ENCODE peak calls at places on chromosomes 1 and 21, in six cellular contexts. One of them, this sample, is unnamed.
A peak's percentile ranks its signal among the peaks of the same experiment; 100 is the strongest.

GRCh38 chr21:45302082-45303061 is 14.7 kb upstream of the POFUT2 start:
- DNase-seq in breast epithelium: no peak
- DNase-seq in suprapubic skin: no peak
- DNase-seq in upper lobe of right lung: peak; percentile 73
- DNase-seq in uterus: peak; percentile 79
- DNase-seq in A549: no peak
- DNase-seq in this sample: peak; percentile 92

GRCh38 chr1:10888791-10889627 is 92.6 kb upstream of the CASZ1 start:
- DNase-seq in upper lobe of right lung: no peak
- DNase-seq in suprapubic skin: no peak
- DNase-seq in breast epithelium: no peak
- DNase-seq in A549: no peak
- DNase-seq in uterus: no peak
- DNase-seq in this sample: no peak

GRCh38 chr1:35726814-35727433 is 8.2 kb upstream of the C1orf216 start:
- DNase-seq in breast epithelium: no peak
- DNase-seq in suprapubic skin: no peak
- DNase-seq in A549: peak; percentile 52
- DNase-seq in upper lobe of right lung: no peak
- DNase-seq in uterus: peak; percentile 42
- DNase-seq in this sample: peak; percentile 22

GRCh38 chr1:41847733-41848132 is 71.0 kb downstream of the HIVEP3 start:
- DNase-seq in suprapubic skin: no peak
- DNase-seq in A549: no peak
- DNase-seq in upper lobe of right lung: no peak
- DNase-seq in breast epithelium: no peak
- DNase-seq in uterus: no peak
- DNase-seq in this sample: peak; percentile 22

GRCh38 chr1:85363526-85363925 is 87.1 kb upstream of the BCL10 start:
- DNase-seq in upper lobe of right lung: no peak
- DNase-seq in breast epithelium: no peak
- DNase-seq in A549: no peak
- DNase-seq in suprapubic skin: no peak
- DNase-seq in uterus: no peak
- DNase-seq in this sample: no peak

GRCh38 chr1:36008546-36009197 is 75.2 kb upstream of the TEKT2 start:
- DNase-seq in uterus: no peak
- DNase-seq in A549: peak; percentile 69
- DNase-seq in suprapubic skin: no peak
- DNase-seq in breast epithelium: no peak
- DNase-seq in upper lobe of right lung: no peak
- DNase-seq in this sample: no peak

GRCh38 chr1:55243655-55244054 is 28.5 kb upstream of the USP24 start:
- DNase-seq in breast epithelium: no peak
- DNase-seq in suprapubic skin: no peak
- DNase-seq in uterus: no peak
- DNase-seq in A549: no peak
- DNase-seq in upper lobe of right lung: no peak
- DNase-seq in this sample: no peak

GRCh38 chr1:156581661-156582387 is 2.3 kb downstream of the TTC24 start:
- DNase-seq in A549: no peak
- DNase-seq in breast epithelium: no peak
- DNase-seq in uterus: no peak
- DNase-seq in suprapubic skin: no peak
- DNase-seq in upper lobe of right lung: no peak
- DNase-seq in this sample: no peak

GRCh38 chr21:41612674-41613250 is 104.8 kb upstream of the TMPRSS2 start:
- DNase-seq in breast epithelium: peak; percentile 84
- DNase-seq in A549: peak; percentile 75
- DNase-seq in suprapubic skin: peak; percentile 93
- DNase-seq in uterus: peak; percentile 54
- DNase-seq in upper lobe of right lung: peak; percentile 81
- DNase-seq in this sample: peak; percentile 70

GRCh38 chr1:199751962-199752687 is 275.4 kb upstream of the NR5A2 start:
- DNase-seq in suprapubic skin: no peak
- DNase-seq in breast epithelium: no peak
- DNase-seq in A549: no peak
- DNase-seq in uterus: no peak
- DNase-seq in upper lobe of right lung: no peak
- DNase-seq in this sample: no peak

DNA sequence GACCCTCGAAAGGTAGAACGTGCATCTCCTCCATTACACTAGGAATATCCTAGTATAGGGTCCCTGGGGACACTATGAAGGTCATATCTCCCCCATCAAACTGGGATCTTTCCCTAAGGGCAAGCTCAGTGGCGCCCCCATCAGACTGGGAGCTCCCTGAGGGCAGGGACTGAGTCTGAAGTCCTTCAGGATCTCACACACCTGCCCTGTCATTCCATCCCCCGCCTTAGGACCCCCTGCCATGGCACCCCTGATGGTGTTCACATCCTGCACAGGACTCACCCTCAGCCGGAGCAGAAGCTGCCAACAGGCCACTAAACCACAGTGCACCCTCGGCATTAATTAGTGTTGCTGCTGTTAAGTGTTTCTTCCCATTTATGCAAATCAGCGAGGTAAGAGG is 50.4 kb downstream of the IGSF21 start:
- DNase-seq in upper lobe of right lung: no peak
- DNase-seq in suprapubic skin: no peak
- DNase-seq in A549: no peak
- DNase-seq in uterus: no peak
- DNase-seq in breast epithelium: no peak
- DNase-seq in this sample: no peak
- TF ChIP-seq CTCF in upper lobe of right lung: no peak
- TF ChIP-seq CTCF in suprapubic skin: no peak
- TF ChIP-seq CTCF in A549: no peak
- TF ChIP-seq CTCF in uterus: no peak
- TF ChIP-seq CTCF in breast epithelium: no peak
- TF ChIP-seq CTCF in this sample: no peak

DNA sequence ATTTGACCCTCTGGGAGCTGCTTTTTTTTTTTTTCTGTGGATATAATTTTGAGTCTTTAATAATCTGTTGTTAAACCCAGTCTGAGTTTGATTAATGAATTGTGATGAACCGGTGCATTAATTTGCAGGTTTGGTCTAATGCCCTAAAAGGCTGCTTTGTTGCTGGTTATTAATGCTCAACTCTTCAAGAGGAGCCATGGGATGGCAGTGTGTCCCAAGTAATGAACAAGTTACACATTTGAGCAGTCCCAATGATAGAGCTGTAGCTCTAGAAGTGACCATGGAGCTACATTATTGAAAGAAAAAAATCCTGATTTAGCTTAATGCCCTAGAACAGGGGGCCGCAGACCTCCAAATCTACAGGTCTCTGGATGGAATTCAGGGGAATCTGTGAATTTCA is 53.1 kb downstream of the RWDD3 start:
- DNase-seq in uterus: no peak
- DNase-seq in upper lobe of right lung: no peak
- DNase-seq in A549: peak; percentile 16
- DNase-seq in suprapubic skin: no peak
- DNase-seq in breast epithelium: no peak
- DNase-seq in this sample: no peak
- TF ChIP-seq CTCF in uterus: no peak
- TF ChIP-seq CTCF in upper lobe of right lung: no peak
- TF ChIP-seq CTCF in A549: peak; percentile 8
- TF ChIP-seq CTCF in suprapubic skin: no peak
- TF ChIP-seq CTCF in breast epithelium: no peak
- TF ChIP-seq CTCF in this sample: no peak

GRCh38 chr1:246506785-246507639 is at the start of gene SMYD3:
- DNase-seq in suprapubic skin: peak; percentile 57
- DNase-seq in upper lobe of right lung: peak; percentile 90
- DNase-seq in uterus: peak; percentile 50
- DNase-seq in breast epithelium: peak; percentile 63
- DNase-seq in A549: peak; percentile 78
- DNase-seq in this sample: peak; percentile 84
- TF ChIP-seq CTCF in suprapubic skin: no peak
- TF ChIP-seq CTCF in upper lobe of right lung: peak; percentile 19
- TF ChIP-seq CTCF in uterus: peak; percentile 9
- TF ChIP-seq CTCF in breast epithelium: no peak
- TF ChIP-seq CTCF in A549: peak; percentile 11
- TF ChIP-seq CTCF in this sample: peak; percentile 41

GRCh38 chr1:209877109-209877764 is 49.5 kb downstream of the UTP25 start:
- DNase-seq in suprapubic skin: no peak
- DNase-seq in upper lobe of right lung: no peak
- DNase-seq in breast epithelium: no peak
- DNase-seq in A549: no peak
- DNase-seq in uterus: no peak
- DNase-seq in this sample: no peak

GRCh38 chr1:209876091-209876800 is 48.5 kb downstream of the UTP25 start:
- DNase-seq in breast epithelium: no peak
- DNase-seq in uterus: no peak
- DNase-seq in upper lobe of right lung: no peak
- DNase-seq in A549: no peak
- DNase-seq in suprapubic skin: no peak
- DNase-seq in this sample: no peak

GRCh38 chr1:209879539-209879938 is 51.8 kb downstream of the UTP25 start:
- DNase-seq in uterus: no peak
- DNase-seq in suprapubic skin: no peak
- DNase-seq in upper lobe of right lung: no peak
- DNase-seq in A549: peak; percentile 17
- DNase-seq in breast epithelium: no peak
- DNase-seq in this sample: no peak

GRCh38 chr1:209873067-209873810 is 45.5 kb downstream of the UTP25 start:
- DNase-seq in breast epithelium: no peak
- DNase-seq in uterus: no peak
- DNase-seq in upper lobe of right lung: no peak
- DNase-seq in suprapubic skin: no peak
- DNase-seq in A549: no peak
- DNase-seq in this sample: no peak

DNA sequence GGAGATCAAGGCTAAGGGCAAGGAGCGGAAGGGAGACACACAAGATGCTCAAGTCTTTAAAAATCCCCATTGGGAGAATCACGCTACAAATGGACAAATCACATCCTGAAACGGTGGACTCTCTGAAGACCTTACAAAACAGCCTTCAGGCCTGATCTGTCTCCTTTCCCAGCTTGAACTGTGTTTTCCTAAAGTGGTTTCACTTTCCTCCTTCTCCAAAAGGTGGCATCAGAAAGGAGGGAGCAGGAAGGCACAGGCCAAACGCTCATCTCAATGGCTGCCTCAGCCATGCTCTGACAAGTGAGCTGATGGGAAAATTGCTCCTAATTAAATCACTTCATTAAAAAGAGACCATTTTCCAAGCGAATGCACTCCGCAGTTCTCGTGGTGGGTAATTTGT is 47.7 kb downstream of the UTP25 start:
- DNase-seq in suprapubic skin: no peak
- DNase-seq in breast epithelium: no peak
- DNase-seq in uterus: no peak
- DNase-seq in A549: peak; percentile 52
- DNase-seq in upper lobe of right lung: no peak
- DNase-seq in this sample: no peak
- TF ChIP-seq CTCF in suprapubic skin: no peak
- TF ChIP-seq CTCF in breast epithelium: no peak
- TF ChIP-seq CTCF in uterus: no peak
- TF ChIP-seq CTCF in A549: peak; percentile 44
- TF ChIP-seq CTCF in upper lobe of right lung: peak; percentile 24
- TF ChIP-seq CTCF in this sample: peak; percentile 30

GRCh38 chr1:176857632-176858031 is 306.9 kb downstream of the ASTN1 start:
- DNase-seq in upper lobe of right lung: no peak
- DNase-seq in A549: no peak
- DNase-seq in suprapubic skin: no peak
- DNase-seq in uterus: no peak
- DNase-seq in breast epithelium: no peak
- DNase-seq in this sample: no peak
- TF ChIP-seq CTCF in upper lobe of right lung: no peak
- TF ChIP-seq CTCF in A549: no peak
- TF ChIP-seq CTCF in suprapubic skin: no peak
- TF ChIP-seq CTCF in uterus: no peak
- TF ChIP-seq CTCF in breast epithelium: no peak
- TF ChIP-seq CTCF in this sample: no peak

DNA sequence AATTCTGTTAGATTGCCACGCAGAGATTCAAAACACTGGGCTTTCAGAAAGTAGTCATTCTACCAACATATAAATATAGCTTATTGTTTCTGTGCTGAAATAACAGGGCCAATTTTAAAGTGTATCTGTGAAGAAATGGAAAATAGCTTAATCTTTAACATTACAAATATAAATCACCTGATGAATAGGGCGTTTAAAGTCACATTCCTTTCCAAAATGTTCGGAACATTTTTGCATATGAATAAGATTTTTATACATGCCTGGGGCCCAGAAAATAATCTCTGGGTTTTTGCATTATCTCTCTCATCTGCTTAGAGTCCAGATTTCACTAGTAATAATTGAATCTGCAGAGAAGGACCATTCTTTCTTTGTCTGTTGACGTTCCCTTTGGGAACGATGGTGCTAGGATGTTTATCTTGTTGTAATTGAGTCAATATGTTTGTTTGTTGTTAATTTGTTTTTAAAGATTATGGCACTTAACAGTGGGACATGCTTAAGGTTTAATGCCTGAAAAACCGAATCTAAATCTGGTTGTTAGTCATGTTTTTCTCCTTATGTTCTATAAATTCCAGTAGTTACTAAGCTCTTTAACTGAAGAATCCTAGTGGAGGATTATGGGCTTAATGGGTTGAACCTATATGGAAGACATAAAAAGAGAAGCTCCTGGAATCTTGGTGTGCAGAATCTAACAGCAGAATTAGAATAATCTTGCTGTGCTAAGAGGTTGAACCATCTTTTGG is 140.6 kb downstream of the VPS13D start:
- DNase-seq in upper lobe of right lung: no peak
- DNase-seq in suprapubic skin: no peak
- DNase-seq in A549: no peak
- DNase-seq in uterus: no peak
- DNase-seq in breast epithelium: no peak
- DNase-seq in this sample: no peak
- TF ChIP-seq CTCF in upper lobe of right lung: no peak
- TF ChIP-seq CTCF in suprapubic skin: no peak
- TF ChIP-seq CTCF in A549: no peak
- TF ChIP-seq CTCF in uterus: no peak
- TF ChIP-seq CTCF in breast epithelium: no peak
- TF ChIP-seq CTCF in this sample: no peak